ENCODE peak calls at places on chromosomes 13 and 19, in four cellular contexts. One of them, this sample, is unnamed.

GRCh38 chr13:97385146-97385545 is 48.8 kb upstream of the RAP2A start:
- DNase-seq in A172: no peak
- DNase-seq in nucleus accumbens: no peak
- DNase-seq in nephron progenitor cell: no peak
- DNase-seq in this sample: no peak

GRCh38 chr19:35421362-35421761 is 26.7 kb upstream of the FFAR2 start:
- DNase-seq in A172: no peak
- DNase-seq in nucleus accumbens: no peak
- DNase-seq in nephron progenitor cell: no peak
- DNase-seq in this sample: no peak

GRCh38 chr19:12842511-12842910 is 4.2 kb downstream of the MAST1 start:
- DNase-seq in A172: no peak
- DNase-seq in nucleus accumbens: no peak
- DNase-seq in nephron progenitor cell: no peak
- DNase-seq in this sample: no peak

GRCh38 chr13:50646070-50646469 is 197.4 kb downstream of the DLEU7 start:
- DNase-seq in A172: no peak
- DNase-seq in nucleus accumbens: no peak
- DNase-seq in nephron progenitor cell: no peak
- DNase-seq in this sample: no peak

GRCh38 chr19:5803441-5803751 is 1.5 kb upstream of the NRTN start:
- DNase-seq in A172: no peak
- DNase-seq in nucleus accumbens: no peak
- DNase-seq in nephron progenitor cell: no peak
- DNase-seq in this sample: no peak

GRCh38 chr19:4567584-4568071 is 8.1 kb upstream of the SEMA6B start:
- DNase-seq in A172: peak
- DNase-seq in nucleus accumbens: no peak
- DNase-seq in nephron progenitor cell: peak
- DNase-seq in this sample: no peak

GRCh38 chr13:30463820-30464495 is 1.8 kb downstream of the HMGB1 start:
- DNase-seq in A172: peak
- DNase-seq in nucleus accumbens: no peak
- DNase-seq in nephron progenitor cell: no peak
- DNase-seq in this sample: no peak

GRCh38 chr19:54556194-54556593 is 17.4 kb upstream of the LILRA2 start:
- DNase-seq in A172: no peak
- DNase-seq in nucleus accumbens: no peak
- DNase-seq in nephron progenitor cell: no peak
- DNase-seq in this sample: no peak

GRCh38 chr13:32903720-32904119 is 112.5 kb upstream of the KL start:
- DNase-seq in A172: no peak
- DNase-seq in nucleus accumbens: no peak
- DNase-seq in nephron progenitor cell: no peak
- DNase-seq in this sample: no peak

GRCh38 chr19:9956956-9957355 is 20.6 kb upstream of the OLFM2 start:
- DNase-seq in A172: no peak
- DNase-seq in nucleus accumbens: no peak
- DNase-seq in nephron progenitor cell: no peak
- DNase-seq in this sample: no peak

GRCh38 chr19:19053508-19054314 is 10.1 kb upstream of the SLC25A42 start:
- DNase-seq in A172: peak
- DNase-seq in nucleus accumbens: no peak
- DNase-seq in nephron progenitor cell: peak
- DNase-seq in this sample: no peak

GRCh38 chr19:29478578-29479565 is 46.9 kb upstream of the VSTM2B start:
- DNase-seq in A172: no peak
- DNase-seq in nucleus accumbens: peak
- DNase-seq in nephron progenitor cell: peak
- DNase-seq in this sample: no peak

GRCh38 chr13:110425444-110425780 is 118.3 kb downstream of the COL4A2 start:
- DNase-seq in A172: no peak
- DNase-seq in nucleus accumbens: no peak
- DNase-seq in nephron progenitor cell: no peak
- DNase-seq in this sample: no peak

GRCh38 chr19:4849019-4849418 is 17.5 kb upstream of the TICAM1 start:
- DNase-seq in A172: no peak
- DNase-seq in nucleus accumbens: no peak
- DNase-seq in nephron progenitor cell: no peak
- DNase-seq in this sample: no peak

GRCh38 chr13:53165201-53165600 is 136.6 kb downstream of the OLFM4 start:
- DNase-seq in A172: no peak
- DNase-seq in nucleus accumbens: no peak
- DNase-seq in nephron progenitor cell: no peak
- DNase-seq in this sample: no peak

GRCh38 chr19:3024870-3025515 is 4.1 kb downstream of the TLE2 start:
- DNase-seq in A172: no peak
- DNase-seq in nucleus accumbens: no peak
- DNase-seq in nephron progenitor cell: no peak
- DNase-seq in this sample: no peak

GRCh38 chr19:15869109-15869555 is 28.7 kb downstream of the CYP4F2 start:
- DNase-seq in A172: peak
- DNase-seq in nucleus accumbens: no peak
- DNase-seq in nephron progenitor cell: no peak
- DNase-seq in this sample: no peak

GRCh38 chr19:19662866-19663291 is 597 bp downstream of the ATP13A1 start:
- DNase-seq in A172: peak
- DNase-seq in nucleus accumbens: no peak
- DNase-seq in nephron progenitor cell: no peak
- DNase-seq in this sample: no peak

GRCh38 chr13:39023761-39024160 is 14.1 kb downstream of the PROSER1 start:
- DNase-seq in A172: no peak
- DNase-seq in nucleus accumbens: no peak
- DNase-seq in nephron progenitor cell: no peak
- DNase-seq in this sample: no peak

GRCh38 chr13:70523622-70524021 is 415.4 kb upstream of the KLHL1 start:
- DNase-seq in A172: no peak
- DNase-seq in nucleus accumbens: no peak
- DNase-seq in nephron progenitor cell: no peak
- DNase-seq in this sample: peak

GRCh38 chr19:4013886-4014540 is 6.5 kb downstream of the PIAS4 start:
- DNase-seq in A172: no peak
- DNase-seq in nucleus accumbens: no peak
- DNase-seq in nephron progenitor cell: no peak
- DNase-seq in this sample: no peak

GRCh38 chr13:91620670-91621141 is 222.3 kb downstream of the GPC5 start:
- DNase-seq in A172: no peak
- DNase-seq in nucleus accumbens: no peak
- DNase-seq in nephron progenitor cell: no peak
- DNase-seq in this sample: no peak

GRCh38 chr13:46778879-46779278 is 18.1 kb downstream of the ESD start:
- DNase-seq in A172: no peak
- DNase-seq in nucleus accumbens: no peak
- DNase-seq in nephron progenitor cell: no peak
- DNase-seq in this sample: no peak

GRCh38 chr13:111283457-111283856 is 37.0 kb upstream of the TEX29 start:
- DNase-seq in A172: no peak
- DNase-seq in nucleus accumbens: no peak
- DNase-seq in nephron progenitor cell: no peak
- DNase-seq in this sample: no peak